ENCODE peak calls at places on chromosomes 16 and 17, in seven cellular contexts. N is neural progenitor cell, T is heart right ventricle, X is A549, G is RWPE2, S is BE2C, L is pancreas. C is an unnamed sample. For H3K9me3, the result is how much of the 10 kb centered on the place peaks cover.

GRCh38 chr17:7634384-7634783 is 4.4 kb downstream of the SHBG start:
- DNase-seq in N (peak), T (peak), X (peak), G (no peak), S (peak), L (no peak), C (no peak)

GRCh38 chr17:36641877-36642845 is 40.8 kb downstream of the MRM1 start:
- DNase-seq in N (peak), T (no peak), X (no peak), G (no peak), S (peak), L (no peak), C (no peak)

GRCh38 chr16:82067042-82067809 is 32.2 kb downstream of the HSD17B2 start:
- DNase-seq in N (no peak), T (no peak), X (no peak), G (no peak), S (no peak), L (no peak), C (no peak)

GRCh38 chr17:52158450-52159042 is at the start of gene CA10:
- DNase-seq in N (peak), T (no peak), X (no peak), G (no peak), S (peak), L (peak), C (no peak)

GRCh38 chr17:35087731-35088646 is 24.5 kb upstream of the RFFL start:
- DNase-seq in N (no peak), T (peak), X (peak), G (no peak), S (peak), L (peak), C (peak)

GRCh38 chr17:40313660-40314556 is 4.9 kb downstream of the RARA start:
- DNase-seq in N (no peak), T (no peak), X (peak), G (no peak), S (no peak), L (no peak), C (peak)

GRCh38 chr16:27639588-27640276 is 89.8 kb downstream of the KATNIP start:
- DNase-seq in N (peak), T (no peak), X (peak), G (no peak), S (peak), L (no peak), C (no peak)

GRCh38 chr17:37816951-37817350 is 72.1 kb upstream of the HNF1B start:
- DNase-seq in N (no peak), T (no peak), X (peak), G (no peak), S (no peak), L (no peak), C (no peak)

GRCh38 chr17:8125947-8126305 is 2.0 kb upstream of the HES7 start:
- DNase-seq in N (peak), T (no peak), X (peak), G (no peak), S (peak), L (peak), C (no peak)

DNA sequence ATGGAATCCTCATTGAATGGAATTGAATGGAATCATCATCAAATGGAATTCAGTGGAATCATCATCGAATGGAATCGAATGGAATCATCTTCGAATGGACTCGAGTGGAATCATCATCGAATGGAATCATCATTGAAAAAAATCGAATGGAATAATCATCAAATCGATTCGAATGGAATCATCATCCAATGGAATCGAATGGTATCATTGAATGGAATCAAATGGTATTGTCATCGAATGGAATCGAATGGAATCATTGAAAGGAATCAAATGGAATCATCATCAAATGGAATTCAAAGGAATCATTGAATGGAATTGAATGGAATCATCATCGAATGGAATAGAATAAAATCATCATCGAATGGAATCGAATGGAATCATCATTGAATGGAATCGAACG is 619.3 kb downstream of the TP53TG3F start:
- DNase-seq in N (no peak), T (no peak), X (no peak), G (no peak), S (no peak), L (no peak), C (no peak)
- H3K9me3 ChIP-seq in N (half or more), T (under half), X (under half), G (under half), S (under half), L (under half), C (under half)

DNA sequence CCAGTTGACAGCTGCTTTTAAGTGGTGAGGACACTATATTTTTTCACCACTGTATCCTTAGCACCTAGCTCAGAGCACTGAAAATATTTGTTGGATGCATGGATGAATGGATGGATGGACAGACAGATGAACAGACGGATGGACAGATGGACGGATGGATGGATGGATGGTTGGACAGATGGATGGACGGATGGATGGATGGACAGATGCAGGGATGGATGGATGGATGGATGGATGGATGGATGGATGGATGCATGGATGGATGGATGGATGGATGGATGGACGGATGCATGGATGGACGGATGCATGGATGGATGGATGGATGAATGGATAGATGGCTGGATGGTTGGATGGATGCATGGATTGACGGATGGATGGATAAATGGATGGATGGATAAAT is 12.4 kb upstream of the SLC5A11 start:
- DNase-seq in N (no peak), T (no peak), X (no peak), G (no peak), S (no peak), L (no peak), C (no peak)
- H3K4me3 ChIP-seq in N (no peak), T (no peak), X (no peak), G (no peak), S (no peak), L (no peak), C (no peak)

GRCh38 chr17:61574542-61575351 is 16.3 kb downstream of the NACA2 start:
- DNase-seq in N (peak), T (no peak), X (peak), G (no peak), S (peak), L (no peak), C (no peak)
- TF ChIP-seq CTCF in N (peak), T (peak), X (peak), G (peak), S (peak), L (no peak), C (no peak)

GRCh38 chr16:35744716-35745115 is 2285.3 kb downstream of the TP53TG3F start:
- DNase-seq in N (no peak), T (no peak), X (no peak), G (no peak), S (no peak), L (no peak), C (no peak)
- H3K9me3 ChIP-seq in N (under half), T (under half), X (under half), G (under half), S (under half), L (under half), C (under half)

GRCh38 chr17:20611314-20611713 is 31.8 kb downstream of the CDRT15L2 start:
- DNase-seq in N (peak), T (no peak), X (no peak), G (no peak), S (no peak), L (no peak), C (no peak)
- H3K4me3 ChIP-seq in N (no peak), T (no peak), X (no peak), G (no peak), S (no peak), L (no peak), C (no peak)